ENCODE peak calls at places on chromosomes 7 and 10, in four cellular contexts. T is activated T-helper 1 cell treated with Interleukin-2 at 50 U/mL for 16 hours, R is NCI-H1417, I is cardiac fibroblast. P is an unnamed sample.

GRCh38 chr7:130994378-130995115 is 260.5 kb upstream of the KLF14 start:
- DNase-seq in R (no peak), I (peak), T (no peak), P (no peak)

GRCh38 chr10:35486297-35486991 is 118.7 kb upstream of the GJD4 start:
- DNase-seq in R (no peak), I (no peak), T (no peak), P (peak)

GRCh38 chr10:116849271-116850057 is at the start of gene ENO4:
- DNase-seq in R (peak), I (peak), T (no peak), P (peak)

GRCh38 chr7:75872073-75872782 is 6.6 kb upstream of the RHBDD2 start:
- DNase-seq in T (no peak), I (no peak), R (no peak), P (no peak)

GRCh38 chr10:17548162-17548561 is 69.0 kb downstream of the HACD1 start:
- DNase-seq in I (peak), R (no peak), T (no peak), P (no peak)

GRCh38 chr7:158745057-158745715 is 40.6 kb upstream of the NCAPG2 start:
- DNase-seq in T (no peak), R (no peak), I (no peak), P (no peak)

GRCh38 chr7:22052221-22052639 is 106.5 kb upstream of the CDCA7L start:
- DNase-seq in R (peak), T (no peak), I (no peak), P (no peak)

GRCh38 chr10:10878944-10879343 is 138.7 kb upstream of the CELF2 start:
- DNase-seq in I (no peak), T (no peak), R (no peak), P (no peak)

GRCh38 chr7:129517931-129518330 is 15.6 kb downstream of the SMKR1 start:
- DNase-seq in T (no peak), I (peak), R (no peak), P (no peak)